ENCODE peak calls at places on chromosomes 6 and 20, in five cellular contexts. L, P, V, F and T are unnamed samples.

GRCh38 chr20:35871311-35871771 is 83.0 kb downstream of the SCAND1 start:
- DNase-seq in L (no peak), P (no peak), V (no peak), F (peak; percentile 51), T (no peak)

GRCh38 chr20:62088258-62089127 is 22.8 kb upstream of the TAF4 start:
- DNase-seq in L (peak; percentile 80), P (no peak), V (peak; percentile 86), F (peak; percentile 72), T (no peak)

GRCh38 chr6:106085984-106086832 is at the start of gene PRDM1:
- DNase-seq in L (no peak), P (peak; percentile 78), V (peak; percentile 81), F (peak; percentile 87), T (peak; percentile 44)

GRCh38 chr6:34531580-34532201 is 24.4 kb downstream of the SPDEF start:
- DNase-seq in L (no peak), P (peak; percentile 17), V (peak; percentile 19), F (peak; percentile 55), T (peak; percentile 57)

GRCh38 chr6:159097256-159097655 is 52.5 kb upstream of the TAGAP start:
- DNase-seq in L (no peak), P (no peak), V (no peak), F (no peak), T (no peak)

GRCh38 chr6:113120214-113120576 is 737.0 kb upstream of the MARCKS start:
- DNase-seq in L (no peak), P (no peak), V (peak; percentile 86), F (no peak), T (no peak)

GRCh38 chr6:163400509-163400908 is 14.0 kb upstream of the QKI start:
- DNase-seq in L (no peak), P (no peak), V (no peak), F (no peak), T (no peak)

GRCh38 chr6:160300076-160300695 is 41.6 kb upstream of the SLC22A2 start:
- DNase-seq in L (peak; percentile 28), P (no peak), V (no peak), F (peak; percentile 6), T (no peak)

GRCh38 chr6:34723203-34723602 is 26.6 kb upstream of the ILRUN start:
- DNase-seq in L (peak; percentile 55), P (no peak), V (no peak), F (peak; percentile 62), T (no peak)

GRCh38 chr20:50360218-50360672 is 149.9 kb upstream of the PTPN1 start:
- DNase-seq in L (no peak), P (no peak), V (no peak), F (no peak), T (no peak)

GRCh38 chr20:10328897-10329255 is 105.1 kb downstream of the MKKS start:
- DNase-seq in L (no peak), P (no peak), V (no peak), F (no peak), T (no peak)

GRCh38 chr6:134281388-134281787 is 36.5 kb downstream of the SGK1 start:
- DNase-seq in L (no peak), P (no peak), V (no peak), F (no peak), T (no peak)

GRCh38 chr20:21179796-21180195 is 53.9 kb downstream of the KIZ start:
- DNase-seq in L (no peak), P (no peak), V (no peak), F (no peak), T (no peak)

GRCh38 chr20:63626424-63627128 is at the start of gene GMEB2:
- DNase-seq in L (peak; percentile 69), P (no peak), V (peak; percentile 21), F (peak; percentile 84), T (peak; percentile 58)

GRCh38 chr20:4522310-4522709 is 199.4 kb upstream of the PRND start:
- DNase-seq in L (no peak), P (no peak), V (no peak), F (no peak), T (no peak)

GRCh38 chr6:95804847-95805541 is 210.8 kb upstream of the FUT9 start:
- DNase-seq in L (peak; percentile 98), P (no peak), V (no peak), F (no peak), T (no peak)

GRCh38 chr20:17014217-17014616 is 212.6 kb upstream of the PCSK2 start:
- DNase-seq in L (no peak), P (no peak), V (no peak), F (no peak), T (no peak)

GRCh38 chr20:47620808-47621805 is 119.4 kb downstream of the NCOA3 start:
- DNase-seq in L (peak; percentile 66), P (peak; percentile 32), V (peak; percentile 51), F (peak; percentile 63), T (no peak)

GRCh38 chr6:114007451-114007953 is 36.6 kb upstream of the HDAC2 start:
- DNase-seq in L (no peak), P (peak; percentile 17), V (no peak), F (no peak), T (no peak)

GRCh38 chr20:24139846-24140245 is 151.3 kb upstream of the GGTLC1 start:
- DNase-seq in L (no peak), P (no peak), V (no peak), F (no peak), T (no peak)

GRCh38 chr6:12203001-12203400 is 87.2 kb upstream of the EDN1 start:
- DNase-seq in L (peak; percentile 87), P (no peak), V (no peak), F (no peak), T (peak; percentile 15)

GRCh38 chr20:52279667-52280180 is 88.1 kb upstream of the ZFP64 start:
- DNase-seq in L (no peak), P (no peak), V (no peak), F (no peak), T (no peak)

GRCh38 chr20:24318569-24319352 is 150.7 kb upstream of the SYNDIG1 start:
- DNase-seq in L (no peak), P (no peak), V (no peak), F (no peak), T (no peak)

GRCh38 chr6:137044366-137045220 is at the start of gene IL20RA:
- DNase-seq in L (no peak), P (no peak), V (no peak), F (no peak), T (no peak)

GRCh38 chr6:155142163-155142901 is 121.5 kb upstream of the CLDN20 start:
- DNase-seq in L (no peak), P (no peak), V (no peak), F (no peak), T (no peak)

GRCh38 chr20:57928181-57928967 is 218.6 kb upstream of the PMEPA1 start:
- DNase-seq in L (no peak), P (no peak), V (no peak), F (no peak), T (no peak)

GRCh38 chr6:45654673-45655072 is 276.9 kb upstream of the SUPT3H start:
- DNase-seq in L (no peak), P (no peak), V (no peak), F (no peak), T (no peak)

DNA sequence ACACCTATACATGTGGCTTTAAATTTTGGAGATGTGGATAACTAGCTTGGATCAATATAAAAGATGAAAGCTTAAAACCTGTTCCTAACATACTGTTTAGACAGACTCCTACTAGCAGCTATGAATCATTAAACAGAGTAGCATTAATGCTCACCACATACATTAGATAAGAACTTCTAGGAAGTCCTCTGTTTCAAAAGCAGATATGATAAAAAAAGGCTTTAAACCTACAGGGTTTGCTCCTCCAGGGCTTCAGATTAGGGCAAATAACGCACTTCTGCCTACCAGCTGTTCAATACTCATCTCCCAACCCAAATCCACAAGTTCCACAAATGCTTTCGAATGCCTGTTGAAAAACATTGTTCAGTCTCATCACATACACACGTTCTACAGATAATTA is 1.5 kb downstream of the REPS1 start:
- DNase-seq in L (peak; percentile 27), P (no peak), V (no peak), F (peak; percentile 45), T (no peak)
- H3K4me3 ChIP-seq in L (peak overlapping the region; percentile 94), P (peak overlapping the region; percentile 96), V (peak overlapping the region; percentile 83), F (peak overlapping the region; percentile 86), T (peak overlapping the region; percentile 79)

GRCh38 chr6:111711476-111711875 is 105.8 kb upstream of the TRAF3IP2 start:
- DNase-seq in L (no peak), P (no peak), V (no peak), F (no peak), T (no peak)
- TF ChIP-seq YY1 in L (no peak), P (no peak), V (no peak), F (no peak), T (no peak)

DNA sequence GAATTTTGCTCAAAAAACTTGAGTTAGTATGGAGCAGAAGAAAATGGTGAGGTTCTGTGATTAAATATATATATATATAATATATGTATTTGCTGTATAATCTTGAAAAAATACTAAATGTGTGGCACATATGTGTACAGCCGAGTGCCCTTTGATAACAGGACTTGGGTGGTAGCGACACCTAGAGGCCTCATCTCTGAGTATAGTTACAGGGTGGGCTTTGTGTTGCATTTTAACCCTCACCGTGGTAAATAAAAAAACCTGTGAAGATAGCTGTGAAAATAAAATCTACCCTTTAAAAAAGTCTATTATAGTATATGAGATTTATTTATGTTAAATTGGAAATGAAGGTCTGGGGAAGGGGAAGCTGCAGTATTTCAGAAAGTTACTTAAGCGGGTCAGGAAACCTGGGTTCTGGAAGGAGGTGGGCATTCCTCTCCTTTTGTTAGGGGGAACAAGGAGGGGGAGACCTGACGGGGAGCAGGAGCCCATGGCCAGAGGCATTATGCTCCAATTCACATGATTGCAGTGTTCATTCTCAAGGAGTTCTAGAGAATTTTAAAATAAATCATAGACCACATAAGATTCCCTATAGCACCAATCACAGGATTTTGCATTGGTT is 82.7 kb downstream of the SH3BGRL2 start:
- DNase-seq in L (peak; percentile 54), P (no peak), V (peak; percentile 47), F (peak; percentile 75), T (peak; percentile 63)
- TF ChIP-seq ATF3 in L (no peak), P (no peak), V (no peak), F (no peak), T (no peak)

GRCh38 chr6:8027965-8028651 is 36.1 kb downstream of the BLOC1S5 start:
- DNase-seq in L (no peak), P (no peak), V (no peak), F (no peak), T (no peak)

GRCh38 chr6:8030920-8031319 is 33.3 kb downstream of the BLOC1S5 start:
- DNase-seq in L (no peak), P (no peak), V (no peak), F (no peak), T (no peak)

GRCh38 chr6:8026800-8027199 is 37.4 kb downstream of the BLOC1S5 start:
- DNase-seq in L (no peak), P (no peak), V (no peak), F (no peak), T (no peak)

GRCh38 chr6:8025191-8025590 is 39.0 kb downstream of the BLOC1S5 start:
- DNase-seq in L (no peak), P (no peak), V (no peak), F (no peak), T (no peak)

GRCh38 chr6:8029243-8029870 is 34.8 kb downstream of the BLOC1S5 start:
- DNase-seq in L (no peak), P (no peak), V (no peak), F (no peak), T (no peak)
- H3K4me3 ChIP-seq in L (no peak overlapping the region), P (no peak overlapping the region), V (no peak overlapping the region), F (no peak overlapping the region), T (no peak overlapping the region)

GRCh38 chr6:109794201-109794926 is 103.3 kb downstream of the FIG4 start:
- DNase-seq in L (no peak), P (no peak), V (no peak), F (no peak), T (no peak)
- TF ChIP-seq YY1 in L (no peak), P (no peak), V (no peak), F (no peak), T (no peak)

GRCh38 chr6:2782825-2783187 is 17.6 kb downstream of the WRNIP1 start:
- DNase-seq in L (no peak), P (no peak), V (no peak), F (no peak), T (no peak)
- TF ChIP-seq ATF3 in L (no peak), P (no peak), V (no peak), F (no peak), T (no peak)